ENCODE peak calls at places on chromosomes 4 and X, in seven cellular contexts. One of them, this sample, is unnamed.

GRCh38 chr4:7348946-7349900 is 85.5 kb downstream of the PSAPL1 start:
- DNase-seq in GM12878: no peak
- DNase-seq in SK-N-SH: no peak
- DNase-seq in H1: no peak
- DNase-seq in HepG2: no peak
- DNase-seq in K562: no peak
- DNase-seq in GM12891: no peak
- DNase-seq in this sample: no peak

GRCh38 chr4:126839066-126839465 is 793.7 kb upstream of the INTU start:
- DNase-seq in GM12891: no peak
- DNase-seq in H1: no peak
- DNase-seq in HepG2: no peak
- DNase-seq in SK-N-SH: no peak
- DNase-seq in GM12878: no peak
- DNase-seq in K562: no peak
- DNase-seq in this sample: no peak

GRCh38 chr4:39464886-39465501 is 6.1 kb downstream of the LIAS start:
- DNase-seq in K562: peak
- DNase-seq in SK-N-SH: peak
- DNase-seq in HepG2: no peak
- DNase-seq in GM12878: no peak
- DNase-seq in GM12891: no peak
- DNase-seq in H1: no peak
- DNase-seq in this sample: no peak

GRCh38 chr4:184287697-184288255 is 70.1 kb upstream of the ENPP6 start:
- DNase-seq in GM12891: no peak
- DNase-seq in K562: no peak
- DNase-seq in GM12878: no peak
- DNase-seq in HepG2: peak
- DNase-seq in SK-N-SH: no peak
- DNase-seq in H1: no peak
- DNase-seq in this sample: no peak

GRCh38 chrX:30906726-30907125 is 17.7 kb upstream of the TAB3 start:
- DNase-seq in GM12878: no peak
- DNase-seq in GM12891: no peak
- DNase-seq in SK-N-SH: no peak
- DNase-seq in H1: no peak
- DNase-seq in HepG2: no peak
- DNase-seq in K562: no peak
- DNase-seq in this sample: no peak

GRCh38 chrX:67654301-67654700 is 110.5 kb downstream of the AR start:
- DNase-seq in HepG2: no peak
- DNase-seq in GM12878: no peak
- DNase-seq in H1: no peak
- DNase-seq in GM12891: no peak
- DNase-seq in K562: no peak
- DNase-seq in SK-N-SH: no peak
- DNase-seq in this sample: no peak

GRCh38 chrX:115337735-115338134 is 48.2 kb downstream of the LUZP4 start:
- DNase-seq in SK-N-SH: no peak
- DNase-seq in GM12891: no peak
- DNase-seq in H1: no peak
- DNase-seq in GM12878: no peak
- DNase-seq in K562: no peak
- DNase-seq in HepG2: no peak
- DNase-seq in this sample: no peak

GRCh38 chrX:146090732-146091131 is 273.1 kb downstream of the SLITRK2 start:
- DNase-seq in H1: no peak
- DNase-seq in GM12891: no peak
- DNase-seq in SK-N-SH: no peak
- DNase-seq in K562: no peak
- DNase-seq in HepG2: no peak
- DNase-seq in GM12878: no peak
- DNase-seq in this sample: no peak

GRCh38 chr4:120857312-120857711 is 65.2 kb downstream of the PRDM5 start:
- DNase-seq in K562: no peak
- DNase-seq in GM12878: no peak
- DNase-seq in GM12891: no peak
- DNase-seq in SK-N-SH: no peak
- DNase-seq in HepG2: no peak
- DNase-seq in H1: no peak
- DNase-seq in this sample: no peak

GRCh38 chr4:89469930-89470375 is 162.4 kb upstream of the GPRIN3 start:
- DNase-seq in GM12891: no peak
- DNase-seq in SK-N-SH: no peak
- DNase-seq in GM12878: peak
- DNase-seq in HepG2: no peak
- DNase-seq in H1: no peak
- DNase-seq in K562: no peak
- DNase-seq in this sample: no peak

GRCh38 chr4:30605616-30606015 is 114.6 kb upstream of the PCDH7 start:
- DNase-seq in GM12891: no peak
- DNase-seq in GM12878: no peak
- DNase-seq in H1: no peak
- DNase-seq in HepG2: no peak
- DNase-seq in SK-N-SH: no peak
- DNase-seq in K562: no peak
- DNase-seq in this sample: no peak

GRCh38 chr4:177427097-177427665 is 15.1 kb downstream of the AGA start:
- DNase-seq in GM12891: no peak
- DNase-seq in SK-N-SH: no peak
- DNase-seq in GM12878: no peak
- DNase-seq in HepG2: no peak
- DNase-seq in H1: no peak
- DNase-seq in K562: no peak
- DNase-seq in this sample: no peak

GRCh38 chrX:79167437-79167836 is 22.9 kb downstream of the GPR174 start:
- DNase-seq in GM12891: no peak
- DNase-seq in K562: no peak
- DNase-seq in H1: no peak
- DNase-seq in SK-N-SH: no peak
- DNase-seq in GM12878: no peak
- DNase-seq in HepG2: no peak
- DNase-seq in this sample: no peak

GRCh38 chr4:55947912-55948725 is 626 bp upstream of the CEP135 start:
- DNase-seq in K562: peak
- DNase-seq in GM12878: peak
- DNase-seq in H1: no peak
- DNase-seq in GM12891: no peak
- DNase-seq in SK-N-SH: peak
- DNase-seq in HepG2: peak
- DNase-seq in this sample: no peak

GRCh38 chrX:134377537-134377936 is 82.4 kb upstream of the HPRT1 start:
- DNase-seq in GM12878: no peak
- DNase-seq in K562: no peak
- DNase-seq in SK-N-SH: peak
- DNase-seq in H1: no peak
- DNase-seq in HepG2: peak
- DNase-seq in GM12891: no peak
- DNase-seq in this sample: no peak

GRCh38 chr4:15003891-15004700 is 1.8 kb downstream of the CPEB2 start:
- DNase-seq in SK-N-SH: peak
- DNase-seq in K562: peak
- DNase-seq in GM12891: peak
- DNase-seq in GM12878: no peak
- DNase-seq in HepG2: no peak
- DNase-seq in H1: peak
- DNase-seq in this sample: peak

GRCh38 chrX:17842769-17843525 is 18.2 kb downstream of the RAI2 start:
- DNase-seq in H1: no peak
- DNase-seq in K562: no peak
- DNase-seq in GM12878: no peak
- DNase-seq in HepG2: no peak
- DNase-seq in GM12891: no peak
- DNase-seq in SK-N-SH: no peak
- DNase-seq in this sample: no peak

GRCh38 chr4:93337196-93337595 is 491.4 kb upstream of the ATOH1 start:
- DNase-seq in GM12891: no peak
- DNase-seq in GM12878: no peak
- DNase-seq in HepG2: no peak
- DNase-seq in SK-N-SH: no peak
- DNase-seq in H1: no peak
- DNase-seq in K562: no peak
- DNase-seq in this sample: no peak

GRCh38 chrX:150551963-150552362 is 16.5 kb upstream of the MTM1 start:
- DNase-seq in GM12878: no peak
- DNase-seq in GM12891: no peak
- DNase-seq in H1: no peak
- DNase-seq in HepG2: no peak
- DNase-seq in K562: no peak
- DNase-seq in SK-N-SH: no peak
- DNase-seq in this sample: no peak

GRCh38 chrX:139448996-139449395 is 81.5 kb upstream of the F9 start:
- DNase-seq in GM12878: no peak
- DNase-seq in K562: no peak
- DNase-seq in SK-N-SH: no peak
- DNase-seq in H1: no peak
- DNase-seq in GM12891: no peak
- DNase-seq in HepG2: no peak
- DNase-seq in this sample: no peak

GRCh38 chr4:84878541-84878940 is 87.9 kb downstream of the WDFY3 start:
- DNase-seq in K562: no peak
- DNase-seq in HepG2: no peak
- DNase-seq in GM12878: no peak
- DNase-seq in H1: no peak
- DNase-seq in GM12891: no peak
- DNase-seq in SK-N-SH: no peak
- DNase-seq in this sample: no peak

GRCh38 chr4:948101-948935 is 16.1 kb downstream of the TMEM175 start:
- DNase-seq in HepG2: peak
- DNase-seq in GM12891: no peak
- DNase-seq in H1: no peak
- DNase-seq in K562: no peak
- DNase-seq in SK-N-SH: peak
- DNase-seq in GM12878: no peak
- DNase-seq in this sample: peak

GRCh38 chrX:4110964-4111363 is 397.5 kb upstream of the PRKX start:
- DNase-seq in GM12891: no peak
- DNase-seq in SK-N-SH: no peak
- DNase-seq in H1: no peak
- DNase-seq in K562: no peak
- DNase-seq in HepG2: no peak
- DNase-seq in GM12878: no peak
- DNase-seq in this sample: no peak

GRCh38 chrX:20519077-20519617 is 252.4 kb upstream of the RPS6KA3 start:
- DNase-seq in SK-N-SH: no peak
- DNase-seq in GM12878: no peak
- DNase-seq in H1: no peak
- DNase-seq in GM12891: no peak
- DNase-seq in HepG2: no peak
- DNase-seq in K562: no peak
- DNase-seq in this sample: no peak

GRCh38 chr4:55757356-55758024 is 62.1 kb upstream of the EXOC1L start:
- DNase-seq in HepG2: no peak
- DNase-seq in H1: no peak
- DNase-seq in GM12878: no peak
- DNase-seq in K562: no peak
- DNase-seq in GM12891: no peak
- DNase-seq in SK-N-SH: no peak
- DNase-seq in this sample: no peak

GRCh38 chrX:111119341-111119740 is 23.4 kb downstream of the PAK3 start:
- DNase-seq in HepG2: no peak
- DNase-seq in SK-N-SH: no peak
- DNase-seq in GM12891: no peak
- DNase-seq in GM12878: no peak
- DNase-seq in K562: no peak
- DNase-seq in H1: no peak
- DNase-seq in this sample: no peak

GRCh38 chr4:173490817-173491518 is 39.1 kb downstream of the HAND2 start:
- DNase-seq in H1: no peak
- DNase-seq in K562: no peak
- DNase-seq in HepG2: peak
- DNase-seq in SK-N-SH: no peak
- DNase-seq in GM12891: no peak
- DNase-seq in GM12878: no peak
- DNase-seq in this sample: no peak
- TF ChIP-seq TAF1 in H1: no peak
- TF ChIP-seq TAF1 in K562: no peak
- TF ChIP-seq TAF1 in HepG2: no peak
- TF ChIP-seq TAF1 in SK-N-SH: no peak
- TF ChIP-seq TAF1 in GM12891: no peak
- TF ChIP-seq TAF1 in GM12878: no peak
- TF ChIP-seq TAF1 in this sample: no peak

GRCh38 chr4:123479944-123480343 is 83.3 kb downstream of the SPRY1 start:
- DNase-seq in H1: no peak
- DNase-seq in GM12878: no peak
- DNase-seq in GM12891: no peak
- DNase-seq in HepG2: peak
- DNase-seq in SK-N-SH: no peak
- DNase-seq in K562: no peak
- DNase-seq in this sample: no peak
- TF ChIP-seq POLR2AphosphoS5 in H1: no peak
- TF ChIP-seq POLR2AphosphoS5 in GM12878: no peak
- TF ChIP-seq POLR2AphosphoS5 in GM12891: no peak
- TF ChIP-seq POLR2AphosphoS5 in HepG2: no peak
- TF ChIP-seq POLR2AphosphoS5 in SK-N-SH: no peak
- TF ChIP-seq POLR2AphosphoS5 in K562: no peak
- TF ChIP-seq POLR2AphosphoS5 in this sample: no peak

DNA sequence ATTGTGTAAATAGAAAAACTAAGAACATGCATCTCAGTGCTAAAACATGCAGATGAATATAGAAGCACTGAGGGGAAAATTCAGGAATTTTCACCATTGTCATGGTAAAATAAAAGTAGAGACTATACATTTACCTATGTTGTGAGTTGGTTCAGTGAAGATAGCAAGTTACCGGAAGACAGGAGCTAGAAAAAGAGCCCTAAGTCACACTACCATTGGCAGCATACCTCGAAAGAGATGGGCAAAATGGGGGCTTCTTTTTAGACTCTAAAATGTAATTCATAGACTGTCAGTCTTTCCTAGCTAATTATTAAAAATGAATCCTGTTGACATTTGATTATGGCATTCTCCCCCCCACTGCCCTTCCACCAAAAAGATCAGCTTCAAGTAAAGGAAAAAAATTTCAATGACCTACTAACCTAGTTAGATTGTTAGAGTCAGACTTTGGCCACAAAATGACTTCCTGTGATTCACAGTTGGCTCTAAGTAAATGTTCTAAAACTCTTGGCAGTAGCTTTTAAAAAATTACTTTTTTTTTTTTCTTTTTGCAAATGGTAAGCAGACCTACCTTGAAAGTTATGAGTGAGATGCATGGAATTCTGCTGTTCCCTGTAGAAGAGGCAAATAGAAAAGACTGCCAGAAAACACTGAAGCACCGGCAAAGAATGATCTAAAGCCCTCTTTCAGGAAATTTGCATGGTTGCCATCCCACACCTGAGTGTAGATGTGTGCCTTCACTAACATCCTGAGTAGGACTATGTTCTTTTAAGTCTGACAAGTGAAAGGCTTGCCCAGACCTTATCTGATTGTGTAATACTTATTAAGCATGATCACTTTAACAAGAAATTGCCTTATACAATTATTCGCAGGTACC is 26.4 kb upstream of the ARSJ start:
- DNase-seq in GM12878: no peak
- DNase-seq in HepG2: no peak
- DNase-seq in SK-N-SH: no peak
- DNase-seq in H1: no peak
- DNase-seq in K562: no peak
- DNase-seq in GM12891: no peak
- DNase-seq in this sample: no peak
- TF ChIP-seq TAF1 in GM12878: no peak
- TF ChIP-seq TAF1 in HepG2: no peak
- TF ChIP-seq TAF1 in SK-N-SH: no peak
- TF ChIP-seq TAF1 in H1: no peak
- TF ChIP-seq TAF1 in K562: no peak
- TF ChIP-seq TAF1 in GM12891: no peak
- TF ChIP-seq TAF1 in this sample: no peak

GRCh38 chr4:76305971-76306881 is at the start of gene STBD1:
- DNase-seq in H1: peak
- DNase-seq in GM12878: no peak
- DNase-seq in K562: peak
- DNase-seq in SK-N-SH: peak
- DNase-seq in GM12891: peak
- DNase-seq in HepG2: peak
- DNase-seq in this sample: peak
- TF ChIP-seq POLR2AphosphoS5 in H1: no peak
- TF ChIP-seq POLR2AphosphoS5 in GM12878: no peak
- TF ChIP-seq POLR2AphosphoS5 in K562: no peak
- TF ChIP-seq POLR2AphosphoS5 in SK-N-SH: peak
- TF ChIP-seq POLR2AphosphoS5 in GM12891: no peak
- TF ChIP-seq POLR2AphosphoS5 in HepG2: peak
- TF ChIP-seq POLR2AphosphoS5 in this sample: no peak

This sample was measured in GM12892.